ENCODE peak calls at places on chromosomes 11 and 22, in four cellular contexts. X, T, J and K are unnamed samples.

GRCh38 chr11:102347526-102348331 is 715 bp downstream of the BIRC2 start:
- DNase-seq in X (no peak), T (no peak), J (no peak), K (peak; percentile 73)

GRCh38 chr22:42608481-42609361 is 6.0 kb downstream of the POLDIP3 start:
- DNase-seq in X (no peak), T (no peak), J (no peak), K (no peak)

GRCh38 chr11:57230797-57231538 is 6.1 kb downstream of the APLNR start:
- DNase-seq in X (no peak), T (no peak), J (no peak), K (no peak)

GRCh38 chr22:48944433-48944755 is 883.3 kb downstream of the BRD1 start:
- DNase-seq in X (no peak), T (no peak), J (peak; percentile 5), K (no peak)

GRCh38 chr22:46039531-46039930 is 62.6 kb upstream of the WNT7B start:
- DNase-seq in X (no peak), T (no peak), J (no peak), K (no peak)

GRCh38 chr22:31509041-31509440 is 12.7 kb downstream of the SFI1 start:
- DNase-seq in X (no peak), T (no peak), J (no peak), K (no peak)

GRCh38 chr11:58905141-58905715 is 34.1 kb upstream of the GLYATL1 start:
- DNase-seq in X (peak; percentile 20), T (no peak), J (no peak), K (no peak)

GRCh38 chr11:134357545-134357839 is 25.7 kb downstream of the GLB1L2 start:
- DNase-seq in X (no peak), T (no peak), J (no peak), K (no peak)

GRCh38 chr22:39238124-39238466 is 6.7 kb downstream of the PDGFB start:
- DNase-seq in X (no peak), T (no peak), J (no peak), K (no peak)

GRCh38 chr11:70760416-70761020 is 362.2 kb downstream of the CTTN start:
- DNase-seq in X (no peak), T (no peak), J (no peak), K (no peak)

GRCh38 chr11:46490576-46491100 is 99.1 kb upstream of the CHRM4 start:
- DNase-seq in X (no peak), T (no peak), J (no peak), K (no peak)

GRCh38 chr11:46492540-46492939 is 101.0 kb upstream of the CHRM4 start:
- DNase-seq in X (no peak), T (no peak), J (no peak), K (no peak)

GRCh38 chr11:46493786-46494185 is 100.0 kb downstream of the AMBRA1 start:
- DNase-seq in X (no peak), T (no peak), J (no peak), K (no peak)

GRCh38 chr11:46489668-46490560 is 98.3 kb upstream of the CHRM4 start:
- DNase-seq in X (no peak), T (no peak), J (no peak), K (peak; percentile 74)

GRCh38 chr11:46491661-46492331 is 100.2 kb upstream of the CHRM4 start:
- DNase-seq in X (no peak), T (no peak), J (no peak), K (no peak)
- TF ChIP-seq POLR2A in X (no peak), T (no peak), J (no peak), K (no peak)

GRCh38 chr11:64232182-64233018 is 2.0 kb upstream of the VEGFB start:
- DNase-seq in X (peak; percentile 10), T (no peak), J (no peak), K (peak; percentile 67)

GRCh38 chr11:64235427-64236161 is 1.2 kb downstream of the VEGFB start:
- DNase-seq in X (peak; percentile 10), T (no peak), J (no peak), K (no peak)

GRCh38 chr11:64233913-64234839 is at the start of gene VEGFB:
- DNase-seq in X (peak; percentile 85), T (peak; percentile 77), J (peak; percentile 81), K (peak; percentile 75)

GRCh38 chr11:64237484-64237951 is 3.1 kb downstream of the VEGFB start:
- DNase-seq in X (peak; percentile 22), T (no peak), J (peak; percentile 95), K (no peak)

DNA sequence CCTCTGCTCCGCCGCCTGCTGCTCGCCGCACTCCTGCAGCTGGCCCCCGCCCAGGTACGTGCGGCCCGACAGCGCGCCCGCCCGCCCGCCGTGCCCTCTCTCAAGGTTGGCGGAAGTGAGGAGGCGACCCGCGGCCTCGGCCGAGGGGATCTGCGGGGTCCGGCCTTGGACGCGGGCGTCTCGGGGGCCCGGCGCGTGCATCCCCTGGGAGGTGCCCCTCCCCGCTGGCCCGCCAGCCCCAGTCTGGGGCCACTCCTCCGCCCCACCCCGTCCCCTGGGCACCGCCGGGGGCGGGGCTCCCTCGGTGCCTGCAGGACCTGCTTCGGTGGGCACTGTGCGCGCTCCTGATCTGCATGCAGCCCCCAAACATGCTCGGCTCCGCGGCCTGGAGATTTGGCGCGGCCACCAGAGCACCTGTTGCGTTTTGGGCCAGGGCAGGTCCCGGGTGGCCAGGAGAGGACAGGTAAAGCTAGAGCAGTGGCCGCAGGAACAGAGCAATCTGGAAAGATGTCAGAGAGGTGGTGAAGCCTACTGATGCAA is 526 bp downstream of the VEGFB start:
- DNase-seq in X (peak; percentile 59), T (no peak), J (peak; percentile 60), K (peak; percentile 72)
- TF ChIP-seq POLR2A in X (no peak), T (no peak), J (no peak), K (no peak)

DNA sequence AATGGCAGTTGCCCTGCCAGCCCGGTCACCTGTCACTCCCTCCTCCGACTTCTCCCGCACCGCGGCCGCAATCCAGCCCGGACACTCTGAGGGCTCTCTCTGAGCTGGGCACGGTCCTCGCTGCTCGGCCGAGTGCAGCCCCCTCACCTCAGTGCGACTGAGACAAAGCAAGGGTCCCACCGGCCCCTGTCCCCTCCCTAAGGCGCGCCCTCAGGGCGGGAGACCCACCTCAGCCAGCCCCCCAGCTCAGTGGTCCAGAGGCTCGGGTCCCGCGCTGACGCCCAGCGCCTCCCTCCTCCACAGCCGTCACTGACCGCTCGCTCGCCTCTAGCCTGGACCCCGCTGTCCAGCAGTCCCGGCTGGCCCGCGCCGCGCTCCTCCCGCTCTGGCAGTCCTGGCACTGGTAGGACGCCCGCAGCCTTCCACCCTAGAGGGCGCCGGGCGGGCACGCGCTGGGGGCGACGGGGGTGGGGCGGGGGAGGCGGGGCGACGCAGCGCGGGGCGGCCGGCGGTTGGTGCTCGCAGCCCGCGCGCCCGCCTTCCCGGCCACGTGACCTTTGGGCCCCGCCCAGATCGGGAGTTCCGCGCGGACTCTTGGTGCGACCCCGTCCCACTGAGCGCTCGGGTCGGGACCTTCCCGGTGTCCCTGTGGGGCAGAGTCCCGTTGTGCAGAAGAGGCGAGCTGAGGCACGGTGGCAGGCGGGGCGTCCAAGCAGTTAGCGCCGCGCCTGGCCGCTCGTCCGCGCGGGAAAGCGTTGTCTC is 7.9 kb upstream of the L3MBTL2 start:
- DNase-seq in X (peak; percentile 87), T (peak; percentile 86), J (peak; percentile 83), K (peak; percentile 78)
- TF ChIP-seq POLR2A in X (no peak), T (no peak), J (no peak), K (no peak)

DNA sequence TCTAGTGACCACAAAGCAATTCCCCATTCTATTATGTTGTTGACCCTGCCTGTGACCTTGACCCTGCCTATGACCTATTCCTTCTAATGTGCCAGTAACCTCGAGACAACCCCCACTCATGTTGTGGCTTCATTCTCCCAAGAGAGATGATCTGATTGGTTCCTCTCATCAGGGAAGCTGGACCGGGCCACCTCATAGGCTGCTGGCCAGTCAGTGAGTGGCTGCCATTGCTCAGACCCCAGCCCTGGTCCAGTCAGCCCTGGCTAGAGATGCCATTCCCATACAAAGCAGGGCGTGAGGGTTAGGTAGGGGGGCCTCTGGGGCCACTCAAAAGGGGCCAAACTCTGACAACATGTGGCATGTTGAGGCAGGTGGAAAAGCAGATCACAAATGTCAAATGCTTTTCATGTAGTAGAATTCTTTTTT is 11.9 kb downstream of the SLC29A2 start:
- DNase-seq in X (no peak), T (no peak), J (no peak), K (no peak)
- TF ChIP-seq POLR2A in X (no peak), T (no peak), J (no peak), K (no peak)

GRCh38 chr11:47773882-47774281 is 6.7 kb upstream of the FNBP4 start:
- DNase-seq in X (no peak), T (no peak), J (no peak), K (no peak)

GRCh38 chr11:47766363-47767227 is 546 bp downstream of the FNBP4 start:
- DNase-seq in X (peak; percentile 72), T (no peak), J (peak; percentile 79), K (peak; percentile 89)

GRCh38 chr11:47765086-47765485 is 2.1 kb downstream of the FNBP4 start:
- DNase-seq in X (no peak), T (no peak), J (no peak), K (peak; percentile 24)

GRCh38 chr11:47768090-47768620 is 1.0 kb upstream of the FNBP4 start:
- DNase-seq in X (peak; percentile 83), T (no peak), J (peak; percentile 49), K (peak; percentile 60)
- TF ChIP-seq POLR2A in X (peak; percentile 35), T (peak; percentile 59), J (no peak), K (no peak)

GRCh38 chr11:47408598-47409439 is 429 bp downstream of the SLC39A13 start:
- DNase-seq in X (no peak), T (no peak), J (peak; percentile 51), K (no peak)

GRCh38 chr11:47409440-47410403 is 1.3 kb downstream of the SLC39A13 start:
- DNase-seq in X (no peak), T (no peak), J (no peak), K (no peak)

GRCh38 chr11:47406896-47407745 is 1.3 kb upstream of the SLC39A13 start:
- DNase-seq in X (no peak), T (no peak), J (no peak), K (no peak)

GRCh38 chr11:47410404-47411264 is 2.2 kb downstream of the SLC39A13 start:
- DNase-seq in X (no peak), T (no peak), J (no peak), K (no peak)

DNA sequence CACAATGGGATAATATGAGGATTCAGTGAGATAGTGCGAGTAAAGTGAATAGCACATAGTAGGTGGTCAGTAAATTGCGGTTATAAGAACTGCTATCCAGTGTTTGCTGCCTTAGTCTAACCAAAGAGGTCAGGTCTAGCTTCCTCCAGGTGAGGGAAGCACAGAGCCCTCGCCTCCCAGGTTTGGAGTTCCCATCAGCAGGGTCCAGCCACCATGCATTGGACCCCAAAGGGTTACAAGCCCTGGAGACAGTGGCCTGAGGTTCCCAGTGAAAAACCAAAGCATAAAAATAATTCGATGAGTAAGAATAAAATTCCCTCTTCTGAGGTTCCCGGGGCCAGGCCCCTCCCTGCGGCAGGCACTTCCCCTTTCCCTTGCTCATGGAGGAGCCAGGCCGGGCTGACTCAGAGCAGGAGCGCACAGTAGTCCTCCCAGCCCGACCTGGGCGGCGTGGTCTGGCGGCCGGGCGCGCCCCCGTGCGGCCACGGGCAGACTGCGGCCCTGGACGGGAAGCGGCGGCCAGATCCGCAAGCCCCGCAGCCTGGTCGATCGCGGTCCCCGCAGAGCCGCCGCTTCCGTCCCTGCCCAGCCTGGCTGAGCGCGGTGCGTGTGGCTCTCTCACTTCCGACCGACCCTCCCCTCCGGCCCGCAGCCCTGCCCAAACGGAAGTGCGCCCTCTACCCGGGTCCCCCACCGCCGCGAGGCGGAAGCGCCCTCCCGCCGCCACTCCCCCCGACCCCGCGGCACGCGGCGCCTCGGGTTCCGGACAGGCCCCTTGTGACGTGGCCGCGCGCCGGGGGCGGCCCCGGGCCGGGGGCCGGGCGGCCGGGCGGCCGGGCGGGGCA is at the start of gene SLC39A13:
- DNase-seq in X (peak; percentile 95), T (peak; percentile 98), J (peak; percentile 95), K (peak; percentile 95)
- TF ChIP-seq POLR2A in X (no peak), T (peak; percentile 55), J (no peak), K (peak; percentile 80)